ENCODE peak calls at places on chromosomes 12 and 14, in ten cellular contexts. One of them, this sample, is unnamed.
A peak's percentile ranks its signal among the peaks of the same experiment; 100 is the strongest.

GRCh38 chr14:22726012-22726411 is 40.5 kb upstream of the OXA1L start:
- DNase-seq in pancreas: no peak
- DNase-seq in SK-N-SH: no peak
- DNase-seq in body of pancreas: no peak
- DNase-seq in colonic mucosa: no peak
- DNase-seq in gastrocnemius medialis: no peak
- DNase-seq in lower lobe of right lung: no peak
- DNase-seq in GM23338: no peak
- DNase-seq in ascending aorta: no peak
- DNase-seq in brain microvascular endothelial cell: no peak
- DNase-seq in this sample: no peak

GRCh38 chr12:85872497-85873091 is 1.5 kb upstream of the NTS start:
- DNase-seq in GM23338: peak; percentile 88
- DNase-seq in SK-N-SH: peak; percentile 24
- DNase-seq in pancreas: no peak
- DNase-seq in body of pancreas: peak; percentile 11
- DNase-seq in colonic mucosa: no peak
- DNase-seq in brain microvascular endothelial cell: peak; percentile 43
- DNase-seq in ascending aorta: no peak
- DNase-seq in gastrocnemius medialis: no peak
- DNase-seq in lower lobe of right lung: no peak
- DNase-seq in this sample: peak; percentile 10

GRCh38 chr12:56234746-56235436 is 5.0 kb downstream of the SLC39A5 start:
- DNase-seq in gastrocnemius medialis: no peak
- DNase-seq in SK-N-SH: peak; percentile 69
- DNase-seq in GM23338: no peak
- DNase-seq in ascending aorta: no peak
- DNase-seq in body of pancreas: peak; percentile 47
- DNase-seq in pancreas: no peak
- DNase-seq in lower lobe of right lung: no peak
- DNase-seq in colonic mucosa: no peak
- DNase-seq in brain microvascular endothelial cell: no peak
- DNase-seq in this sample: no peak

GRCh38 chr12:120136093-120136770 is 19.7 kb upstream of the RAB35 start:
- DNase-seq in colonic mucosa: no peak
- DNase-seq in SK-N-SH: no peak
- DNase-seq in brain microvascular endothelial cell: no peak
- DNase-seq in pancreas: peak; percentile 40
- DNase-seq in lower lobe of right lung: no peak
- DNase-seq in ascending aorta: no peak
- DNase-seq in body of pancreas: no peak
- DNase-seq in GM23338: no peak
- DNase-seq in gastrocnemius medialis: no peak
- DNase-seq in this sample: no peak

GRCh38 chr12:18965210-18965609 is 164.3 kb upstream of the PLEKHA5 start:
- DNase-seq in brain microvascular endothelial cell: no peak
- DNase-seq in ascending aorta: no peak
- DNase-seq in lower lobe of right lung: no peak
- DNase-seq in colonic mucosa: no peak
- DNase-seq in pancreas: no peak
- DNase-seq in gastrocnemius medialis: no peak
- DNase-seq in SK-N-SH: no peak
- DNase-seq in body of pancreas: no peak
- DNase-seq in GM23338: peak; percentile 20
- DNase-seq in this sample: no peak

GRCh38 chr14:58765375-58765774 is 127.6 kb downstream of the DACT1 start:
- DNase-seq in pancreas: no peak
- DNase-seq in body of pancreas: no peak
- DNase-seq in gastrocnemius medialis: no peak
- DNase-seq in GM23338: no peak
- DNase-seq in SK-N-SH: no peak
- DNase-seq in lower lobe of right lung: no peak
- DNase-seq in colonic mucosa: no peak
- DNase-seq in ascending aorta: no peak
- DNase-seq in brain microvascular endothelial cell: peak; percentile 60
- DNase-seq in this sample: no peak

GRCh38 chr12:3523058-3523457 is 32.1 kb downstream of the PRMT8 start:
- DNase-seq in pancreas: no peak
- DNase-seq in lower lobe of right lung: no peak
- DNase-seq in body of pancreas: no peak
- DNase-seq in brain microvascular endothelial cell: no peak
- DNase-seq in colonic mucosa: no peak
- DNase-seq in GM23338: peak; percentile 28
- DNase-seq in SK-N-SH: no peak
- DNase-seq in gastrocnemius medialis: no peak
- DNase-seq in ascending aorta: no peak
- DNase-seq in this sample: no peak

GRCh38 chr12:1791104-1791927 is 29.0 kb upstream of the LRTM2 start:
- DNase-seq in body of pancreas: peak; percentile 84
- DNase-seq in brain microvascular endothelial cell: peak; percentile 53
- DNase-seq in pancreas: no peak
- DNase-seq in GM23338: peak; percentile 73
- DNase-seq in lower lobe of right lung: peak; percentile 61
- DNase-seq in gastrocnemius medialis: peak; percentile 70
- DNase-seq in colonic mucosa: peak; percentile 76
- DNase-seq in ascending aorta: no peak
- DNase-seq in SK-N-SH: peak; percentile 73
- DNase-seq in this sample: no peak

GRCh38 chr12:3107071-3107583 is 29.9 kb downstream of the TSPAN9 start:
- DNase-seq in ascending aorta: no peak
- DNase-seq in colonic mucosa: no peak
- DNase-seq in lower lobe of right lung: no peak
- DNase-seq in SK-N-SH: peak; percentile 65
- DNase-seq in gastrocnemius medialis: no peak
- DNase-seq in pancreas: no peak
- DNase-seq in body of pancreas: no peak
- DNase-seq in brain microvascular endothelial cell: peak; percentile 86
- DNase-seq in GM23338: peak; percentile 48
- DNase-seq in this sample: no peak

DNA sequence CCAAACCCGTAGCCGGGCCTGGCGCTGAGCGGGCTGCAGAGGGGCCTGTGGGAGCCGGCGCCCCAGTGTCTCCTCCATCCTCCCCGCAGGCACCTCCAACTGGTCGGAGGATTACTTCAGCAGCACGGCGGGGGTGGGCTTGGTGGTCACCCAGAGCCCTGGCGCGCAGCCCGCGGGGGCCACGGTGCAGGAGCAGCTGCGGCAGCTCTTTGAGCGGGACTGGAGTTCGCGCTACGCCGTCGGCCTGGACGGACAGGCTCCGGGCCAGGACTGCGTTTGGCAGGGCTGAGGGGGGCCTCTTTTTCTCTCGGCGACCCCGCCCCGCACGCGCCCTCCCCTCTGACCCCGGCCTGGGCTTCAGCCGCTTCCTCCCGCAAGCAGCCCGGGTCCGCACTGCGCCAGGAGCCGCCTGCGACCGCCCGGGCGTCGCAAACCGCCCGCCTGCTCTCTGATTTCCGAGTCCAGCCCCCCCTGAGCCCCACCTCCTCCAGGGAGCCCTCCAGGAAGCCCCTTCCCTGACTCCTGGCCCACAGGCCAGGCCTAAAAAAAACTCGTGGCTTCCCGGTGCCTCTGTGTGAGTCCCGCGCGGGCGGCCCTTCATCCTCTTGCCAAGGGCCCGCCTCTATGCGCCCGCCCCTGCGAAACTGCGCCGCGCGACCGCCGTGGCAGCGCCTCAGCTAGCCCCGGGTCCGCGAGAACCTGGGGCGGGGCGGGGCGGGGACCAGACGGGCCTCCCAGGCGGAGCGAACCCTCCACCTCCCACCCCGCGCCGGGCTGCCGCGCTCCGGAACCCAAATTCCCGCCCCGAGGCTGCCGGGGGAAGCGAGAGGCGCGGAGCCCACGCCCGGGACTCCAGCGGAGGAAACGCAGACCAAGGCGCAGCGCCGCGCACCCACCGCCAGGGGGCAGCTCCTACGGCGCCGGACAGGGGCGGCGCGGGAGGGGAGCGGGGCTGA is 8.3 kb downstream of the PLD4 start:
- DNase-seq in body of pancreas: peak; percentile 81
- DNase-seq in GM23338: peak; percentile 87
- DNase-seq in SK-N-SH: peak; percentile 97
- DNase-seq in brain microvascular endothelial cell: peak; percentile 35
- DNase-seq in colonic mucosa: peak; percentile 75
- DNase-seq in gastrocnemius medialis: peak; percentile 55
- DNase-seq in lower lobe of right lung: peak; percentile 90
- DNase-seq in pancreas: peak; percentile 96
- DNase-seq in ascending aorta: peak; percentile 27
- DNase-seq in this sample: peak; percentile 7
- H3K4me3 ChIP-seq in body of pancreas: peak overlapping the region; percentile 38
- H3K4me3 ChIP-seq in GM23338: peak overlapping the region; percentile 61
- H3K4me3 ChIP-seq in SK-N-SH: peak overlapping the region; percentile 62
- H3K4me3 ChIP-seq in brain microvascular endothelial cell: peak overlapping the region; percentile 32
- H3K4me3 ChIP-seq in colonic mucosa: peak overlapping the region; percentile 52
- H3K4me3 ChIP-seq in gastrocnemius medialis: peak overlapping the region; percentile 57
- H3K4me3 ChIP-seq in lower lobe of right lung: peak overlapping the region; percentile 69
- H3K4me3 ChIP-seq in pancreas: peak overlapping the region; percentile 44
- H3K4me3 ChIP-seq in ascending aorta: peak overlapping the region; percentile 70
- H3K4me3 ChIP-seq in this sample: peak overlapping the region; percentile 30

DNA sequence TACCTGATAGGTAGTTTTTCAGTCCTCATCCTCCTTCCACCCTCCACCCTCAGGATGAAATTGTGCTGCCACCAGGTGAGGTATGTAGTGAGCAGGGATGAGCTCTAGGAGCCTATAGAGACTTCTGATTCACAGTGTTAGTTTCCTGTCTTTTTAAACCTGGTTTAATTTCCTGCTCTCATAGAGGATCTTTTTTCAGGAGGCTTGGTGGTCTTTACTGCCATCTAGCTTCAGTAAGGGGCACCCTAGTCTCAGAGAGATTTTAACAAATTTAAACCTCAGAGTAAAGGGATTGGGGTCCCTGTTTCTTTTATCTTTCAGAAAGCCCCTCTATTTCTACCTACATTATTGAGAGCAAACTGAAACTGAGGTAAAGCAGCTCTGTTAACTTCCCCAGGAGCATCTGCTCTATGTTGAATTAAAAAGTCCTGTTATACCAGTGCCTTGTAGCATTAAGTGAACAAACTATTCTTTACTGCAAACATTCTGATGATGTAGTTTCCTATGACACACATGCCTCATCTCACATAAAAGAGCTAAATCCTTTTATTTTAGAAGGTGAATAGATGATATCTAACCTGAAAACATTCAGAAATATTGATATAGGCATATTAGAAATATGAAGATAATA is 172.2 kb upstream of the DDHD1 start:
- DNase-seq in gastrocnemius medialis: no peak
- DNase-seq in ascending aorta: no peak
- DNase-seq in GM23338: peak; percentile 69
- DNase-seq in lower lobe of right lung: no peak
- DNase-seq in brain microvascular endothelial cell: no peak
- DNase-seq in body of pancreas: no peak
- DNase-seq in SK-N-SH: peak; percentile 7
- DNase-seq in pancreas: no peak
- DNase-seq in colonic mucosa: no peak
- DNase-seq in this sample: no peak
- TF ChIP-seq CTCF in gastrocnemius medialis: no peak
- TF ChIP-seq CTCF in ascending aorta: no peak
- TF ChIP-seq CTCF in GM23338: peak; percentile 75
- TF ChIP-seq CTCF in lower lobe of right lung: no peak
- TF ChIP-seq CTCF in brain microvascular endothelial cell: peak; percentile 62
- TF ChIP-seq CTCF in body of pancreas: no peak
- TF ChIP-seq CTCF in SK-N-SH: peak; percentile 29
- TF ChIP-seq CTCF in pancreas: no peak
- TF ChIP-seq CTCF in colonic mucosa: no peak
- TF ChIP-seq CTCF in this sample: peak; percentile 55

GRCh38 chr14:100079606-100080005 is 14.4 kb downstream of the EVL start:
- DNase-seq in gastrocnemius medialis: no peak
- DNase-seq in SK-N-SH: no peak
- DNase-seq in pancreas: no peak
- DNase-seq in colonic mucosa: no peak
- DNase-seq in ascending aorta: no peak
- DNase-seq in body of pancreas: no peak
- DNase-seq in brain microvascular endothelial cell: no peak
- DNase-seq in GM23338: no peak
- DNase-seq in lower lobe of right lung: no peak
- DNase-seq in this sample: no peak

GRCh38 chr14:100081997-100082625 is 16.9 kb downstream of the EVL start:
- DNase-seq in lower lobe of right lung: no peak
- DNase-seq in colonic mucosa: no peak
- DNase-seq in brain microvascular endothelial cell: no peak
- DNase-seq in body of pancreas: no peak
- DNase-seq in SK-N-SH: no peak
- DNase-seq in ascending aorta: no peak
- DNase-seq in gastrocnemius medialis: no peak
- DNase-seq in GM23338: no peak
- DNase-seq in pancreas: no peak
- DNase-seq in this sample: no peak

GRCh38 chr14:100078216-100078780 is 13.1 kb downstream of the EVL start:
- DNase-seq in brain microvascular endothelial cell: no peak
- DNase-seq in GM23338: no peak
- DNase-seq in pancreas: no peak
- DNase-seq in ascending aorta: no peak
- DNase-seq in body of pancreas: no peak
- DNase-seq in colonic mucosa: peak; percentile 15
- DNase-seq in gastrocnemius medialis: no peak
- DNase-seq in lower lobe of right lung: no peak
- DNase-seq in SK-N-SH: no peak
- DNase-seq in this sample: no peak

GRCh38 chr14:100078997-100079561 is 13.9 kb downstream of the EVL start:
- DNase-seq in GM23338: peak; percentile 63
- DNase-seq in lower lobe of right lung: no peak
- DNase-seq in pancreas: no peak
- DNase-seq in ascending aorta: no peak
- DNase-seq in brain microvascular endothelial cell: peak; percentile 75
- DNase-seq in body of pancreas: no peak
- DNase-seq in colonic mucosa: peak; percentile 34
- DNase-seq in SK-N-SH: peak; percentile 61
- DNase-seq in gastrocnemius medialis: no peak
- DNase-seq in this sample: no peak

DNA sequence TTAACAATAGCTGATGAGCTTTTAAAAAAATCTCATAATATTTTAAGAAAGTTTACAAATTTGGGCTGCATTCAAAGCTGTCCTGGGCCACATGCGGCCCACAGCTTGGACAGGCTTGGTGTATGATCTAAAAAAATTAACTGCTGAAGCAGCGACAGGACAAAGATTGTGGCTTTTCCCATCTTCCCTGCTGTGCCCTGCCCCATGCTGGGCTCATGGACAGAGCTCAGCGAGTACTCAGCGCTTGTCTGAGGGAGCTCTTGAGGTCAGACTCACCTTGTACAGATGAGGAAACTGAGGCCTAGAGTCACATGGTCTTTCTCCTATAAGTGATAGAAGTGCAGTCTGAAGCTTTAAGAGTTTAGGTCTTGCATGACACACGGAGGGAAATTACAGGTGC is 15.0 kb downstream of the EVL start:
- DNase-seq in pancreas: no peak
- DNase-seq in GM23338: no peak
- DNase-seq in body of pancreas: no peak
- DNase-seq in colonic mucosa: no peak
- DNase-seq in ascending aorta: no peak
- DNase-seq in SK-N-SH: no peak
- DNase-seq in brain microvascular endothelial cell: no peak
- DNase-seq in lower lobe of right lung: no peak
- DNase-seq in gastrocnemius medialis: no peak
- DNase-seq in this sample: no peak
- H3K27me3 ChIP-seq in pancreas: no peaks in the 10 kb centered on the region
- H3K27me3 ChIP-seq in GM23338: no peaks in the 10 kb centered on the region
- H3K27me3 ChIP-seq in body of pancreas: no peaks in the 10 kb centered on the region
- H3K27me3 ChIP-seq in colonic mucosa: no peaks in the 10 kb centered on the region
- H3K27me3 ChIP-seq in ascending aorta: no peaks in the 10 kb centered on the region
- H3K27me3 ChIP-seq in SK-N-SH: no peaks in the 10 kb centered on the region
- H3K27me3 ChIP-seq in brain microvascular endothelial cell: no peaks in the 10 kb centered on the region
- H3K27me3 ChIP-seq in lower lobe of right lung: no peaks in the 10 kb centered on the region
- H3K27me3 ChIP-seq in gastrocnemius medialis: no peaks in the 10 kb centered on the region
- H3K27me3 ChIP-seq in this sample: no peaks in the 10 kb centered on the region

GRCh38 chr12:128827724-128828123 is 4.0 kb upstream of the SLC15A4 start:
- DNase-seq in body of pancreas: no peak
- DNase-seq in ascending aorta: no peak
- DNase-seq in pancreas: no peak
- DNase-seq in colonic mucosa: no peak
- DNase-seq in brain microvascular endothelial cell: no peak
- DNase-seq in gastrocnemius medialis: no peak
- DNase-seq in SK-N-SH: no peak
- DNase-seq in lower lobe of right lung: no peak
- DNase-seq in GM23338: no peak
- DNase-seq in this sample: no peak
- H3K4me3 ChIP-seq in body of pancreas: no peak overlapping the region
- H3K4me3 ChIP-seq in ascending aorta: no peak overlapping the region
- H3K4me3 ChIP-seq in pancreas: no peak overlapping the region
- H3K4me3 ChIP-seq in colonic mucosa: no peak overlapping the region
- H3K4me3 ChIP-seq in brain microvascular endothelial cell: no peak overlapping the region
- H3K4me3 ChIP-seq in gastrocnemius medialis: no peak overlapping the region
- H3K4me3 ChIP-seq in SK-N-SH: no peak overlapping the region
- H3K4me3 ChIP-seq in lower lobe of right lung: no peak overlapping the region
- H3K4me3 ChIP-seq in GM23338: no peak overlapping the region
- H3K4me3 ChIP-seq in this sample: no peak overlapping the region

This sample was measured in kidney epithelial cell.